ENCODE peak calls at places on chromosomes 16 and 17, in seven cellular contexts. A is BJ, N is SK-N-SH, C is GM12865, T is lower leg skin, O is tibial nerve, E is fibroblast of pulmonary artery. W is an unnamed sample.

GRCh38 chr16:58738672-58739296 is 4.7 kb upstream of the GOT2 start:
- DNase-seq in E (no peak), T (no peak), N (no peak), O (no peak), C (no peak), A (no peak), W (no peak)

GRCh38 chr17:36975922-36976515 is 27.3 kb downstream of the AATF start:
- DNase-seq in C (no peak), E (no peak), A (no peak), O (no peak), T (no peak), N (no peak), W (no peak)

GRCh38 chr16:74738134-74738541 is 36.5 kb downstream of the FA2H start:
- DNase-seq in N (peak), T (no peak), A (no peak), O (no peak), C (no peak), E (no peak), W (no peak)

GRCh38 chr17:37813753-37814152 is 68.9 kb upstream of the HNF1B start:
- DNase-seq in N (no peak), O (no peak), A (peak), T (no peak), E (peak), C (no peak), W (peak)

GRCh38 chr17:21245703-21246102 is 7.5 kb downstream of the NATD1 start:
- DNase-seq in A (no peak), E (no peak), N (no peak), C (no peak), O (no peak), T (no peak), W (no peak)

GRCh38 chr17:43831633-43832032 is 1.3 kb downstream of the MPP3 start:
- DNase-seq in E (no peak), T (no peak), A (no peak), N (no peak), O (no peak), C (no peak), W (no peak)

GRCh38 chr17:21303441-21304065 is 19.0 kb downstream of the MAP2K3 start:
- DNase-seq in N (no peak), A (no peak), C (no peak), T (no peak), E (no peak), O (no peak), W (no peak)

GRCh38 chr17:77110006-77110374 is 30.8 kb upstream of the SEC14L1 start:
- DNase-seq in E (peak), A (no peak), C (peak), T (peak), N (no peak), O (no peak), W (no peak)

GRCh38 chr17:2192367-2193028 is 111.1 kb downstream of the SMG6 start:
- DNase-seq in O (no peak), E (peak), N (peak), C (peak), T (no peak), A (peak), W (peak)

GRCh38 chr17:77318021-77318420 is 177.3 kb downstream of the SEC14L1 start:
- DNase-seq in O (no peak), E (no peak), N (no peak), T (no peak), C (no peak), A (no peak), W (no peak)

GRCh38 chr16:23728112-23728477 is 15.1 kb upstream of the ERN2 start:
- DNase-seq in C (no peak), E (no peak), O (no peak), A (no peak), N (no peak), T (no peak), W (no peak)
- TF ChIP-seq CTCF in C (no peak), E (no peak), O (no peak), A (no peak), N (peak), T (no peak), W (no peak)

GRCh38 chr17:71412803-71413202 is 708.0 kb upstream of the SOX9 start:
- DNase-seq in C (peak), A (peak), E (peak), O (no peak), T (no peak), N (no peak), W (peak)

GRCh38 chr17:71413935-71414334 is 706.9 kb upstream of the SOX9 start:
- DNase-seq in T (no peak), A (no peak), C (peak), E (no peak), N (no peak), O (no peak), W (no peak)

GRCh38 chr17:71422968-71423367 is 697.9 kb upstream of the SOX9 start:
- DNase-seq in E (no peak), N (no peak), A (no peak), T (no peak), C (no peak), O (no peak), W (no peak)

GRCh38 chr17:71417142-71417541 is 703.7 kb upstream of the SOX9 start:
- DNase-seq in T (no peak), E (no peak), A (no peak), C (no peak), N (no peak), O (no peak), W (no peak)
- H3K4me3 ChIP-seq in T (no peak), E (no peak), A (no peak), C (no peak), N (no peak), O (no peak), W (no peak)

GRCh38 chr17:64148699-64149098 is 18.8 kb upstream of the ERN1 start:
- DNase-seq in N (peak), T (no peak), E (no peak), O (no peak), A (no peak), C (peak), W (no peak)
- TF ChIP-seq CTCF in N (peak), T (no peak), E (no peak), O (no peak), A (no peak), C (no peak), W (peak)

DNA sequence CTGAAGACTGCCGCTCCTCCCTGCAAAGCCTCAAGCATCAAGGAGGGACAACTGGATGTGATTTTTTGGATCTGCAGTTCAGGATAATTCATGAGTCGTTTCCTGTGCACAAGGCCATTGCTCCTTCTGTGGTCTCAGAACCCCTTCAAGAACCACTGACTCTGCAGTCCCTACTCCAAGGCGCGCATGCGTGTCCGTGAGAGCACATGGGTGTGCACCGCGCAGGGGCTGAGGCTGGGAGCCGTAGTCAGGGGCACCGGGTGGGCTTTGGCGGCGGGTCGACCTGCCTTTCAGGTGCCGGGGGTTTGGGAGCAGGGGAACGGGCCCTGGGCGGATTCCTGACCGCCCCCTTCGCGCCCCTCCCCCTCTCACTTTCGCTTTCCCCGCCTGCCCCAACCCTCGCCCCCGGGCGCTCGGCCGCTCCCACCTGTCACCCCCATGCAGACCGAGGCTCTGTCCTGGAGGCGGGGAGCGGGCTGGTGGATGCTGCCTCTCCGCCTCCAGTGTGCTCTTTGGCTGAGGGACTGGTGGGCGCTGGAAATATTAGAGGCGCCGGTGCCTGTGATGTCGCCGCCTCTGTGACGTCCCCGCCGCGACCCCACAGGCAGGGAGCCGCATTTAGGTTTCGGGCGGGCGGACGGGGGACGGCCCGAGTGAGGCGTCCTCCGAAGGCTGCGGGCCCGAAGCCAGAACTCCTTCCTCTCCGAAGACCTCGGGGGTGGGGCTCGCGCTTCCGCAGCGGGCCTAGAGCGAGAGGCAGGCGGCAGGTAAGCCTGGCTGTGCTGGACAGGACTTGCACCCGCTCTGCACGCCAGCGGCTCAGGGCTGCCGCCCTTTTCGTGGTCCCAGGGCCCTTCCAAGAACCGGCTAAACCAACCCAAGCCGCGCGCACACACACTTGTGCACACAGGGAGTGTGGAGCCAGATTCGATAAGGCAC is at the start of gene SPATA32:
- DNase-seq in A (no peak), E (no peak), N (peak), T (no peak), C (peak), O (no peak), W (no peak)
- H3K4me3 ChIP-seq in A (peak), E (peak), N (no peak), T (peak), C (peak), O (peak), W (no peak)

GRCh38 chr17:48728232-48729231 is at the start of gene HOXB13:
- DNase-seq in E (peak), N (peak), O (no peak), A (no peak), T (no peak), C (no peak), W (peak)
- TF ChIP-seq CTCF in E (no peak), N (no peak), O (no peak), A (no peak), T (no peak), C (no peak), W (no peak)

W was measured in AG09309.